ENCODE peak calls at places on chromosomes 16 and 17, in four cellular contexts. One of them, this sample, is unnamed.

GRCh38 chr17:38550661-38551060 is 55.1 kb downstream of the SRCIN1 start:
- DNase-seq in M059J: peak
- DNase-seq in activated B cell treated with CpG ODN at 0.5 μM for 24 hours: no peak
- DNase-seq in hippocampal formation: peak
- DNase-seq in this sample: no peak

GRCh38 chr17:59890720-59891119 is 2.0 kb downstream of the TUBD1 start:
- DNase-seq in M059J: peak
- DNase-seq in activated B cell treated with CpG ODN at 0.5 μM for 24 hours: no peak
- DNase-seq in hippocampal formation: no peak
- DNase-seq in this sample: peak

GRCh38 chr17:39818282-39819000 is 45.7 kb downstream of the IKZF3 start:
- DNase-seq in M059J: no peak
- DNase-seq in activated B cell treated with CpG ODN at 0.5 μM for 24 hours: no peak
- DNase-seq in hippocampal formation: no peak
- DNase-seq in this sample: no peak

GRCh38 chr17:82080048-82080788 is 14.6 kb upstream of the DUS1L start:
- DNase-seq in M059J: no peak
- DNase-seq in activated B cell treated with CpG ODN at 0.5 μM for 24 hours: no peak
- DNase-seq in hippocampal formation: no peak
- DNase-seq in this sample: no peak

GRCh38 chr17:50831430-50832064 is 3.8 kb upstream of the WFIKKN2 start:
- DNase-seq in M059J: no peak
- DNase-seq in activated B cell treated with CpG ODN at 0.5 μM for 24 hours: no peak
- DNase-seq in hippocampal formation: no peak
- DNase-seq in this sample: no peak

GRCh38 chr16:68417711-68418301 is 30.5 kb downstream of the SMPD3 start:
- DNase-seq in M059J: peak
- DNase-seq in activated B cell treated with CpG ODN at 0.5 μM for 24 hours: peak
- DNase-seq in hippocampal formation: no peak
- DNase-seq in this sample: no peak

GRCh38 chr16:88393034-88393433 is 10.3 kb downstream of the ZNF469 start:
- DNase-seq in M059J: no peak
- DNase-seq in activated B cell treated with CpG ODN at 0.5 μM for 24 hours: no peak
- DNase-seq in hippocampal formation: peak
- DNase-seq in this sample: no peak

GRCh38 chr16:1707193-1707790 is 1.3 kb downstream of the MAPK8IP3 start:
- DNase-seq in M059J: no peak
- DNase-seq in activated B cell treated with CpG ODN at 0.5 μM for 24 hours: no peak
- DNase-seq in hippocampal formation: no peak
- DNase-seq in this sample: no peak

GRCh38 chr16:85333337-85333736 is 221.1 kb upstream of the CIBAR2 start:
- DNase-seq in M059J: no peak
- DNase-seq in activated B cell treated with CpG ODN at 0.5 μM for 24 hours: no peak
- DNase-seq in hippocampal formation: no peak
- DNase-seq in this sample: no peak

This sample was measured in Caki2.